ENCODE peak calls at places on chromosomes 5 and 9, in eight cellular contexts. O is H9, Z is islet precursor cell, J is T-cell, D is GM10248, E is HT-29, R is NCI-H1105 treated with DMSO at 0.1 percent for 48 hours, P is retina. A is an unnamed sample.

GRCh38 chr5:97181856-97182545 is 1.0 kb downstream of the RIOK2 start:
- DNase-seq in O (no peak), Z (no peak), J (no peak), D (no peak), E (peak), R (no peak), P (no peak), A (no peak)

GRCh38 chr5:138303365-138303764 is 28.2 kb downstream of the CDC25C start:
- DNase-seq in O (no peak), Z (peak), J (no peak), D (no peak), E (no peak), R (no peak), P (no peak), A (no peak)

GRCh38 chr5:43482490-43483064 is 1.1 kb downstream of the TMEM267 start:
- DNase-seq in O (no peak), Z (no peak), J (no peak), D (peak), E (peak), R (no peak), P (no peak), A (no peak)

GRCh38 chr5:7828269-7828668 is 22.7 kb downstream of the CFAP90 start:
- DNase-seq in O (no peak), Z (no peak), J (no peak), D (no peak), E (no peak), R (peak), P (no peak), A (no peak)

GRCh38 chr9:122144836-122145235 is 14.7 kb downstream of the NDUFA8 start:
- DNase-seq in O (no peak), Z (no peak), J (no peak), D (no peak), E (peak), R (no peak), P (no peak), A (no peak)

GRCh38 chr5:16666861-16667481 is 50.2 kb upstream of the RETREG1 start:
- DNase-seq in O (no peak), Z (no peak), J (peak), D (no peak), E (peak), R (peak), P (peak), A (no peak)

GRCh38 chr9:124541824-124542223 is 34.6 kb upstream of the NR5A1 start:
- DNase-seq in O (no peak), Z (no peak), J (no peak), D (no peak), E (no peak), R (no peak), P (no peak), A (no peak)

GRCh38 chr5:17189381-17190036 is 27.9 kb upstream of the BASP1 start:
- DNase-seq in O (peak), Z (peak), J (peak), D (peak), E (peak), R (peak), P (peak), A (peak)

GRCh38 chr9:122827759-122828090 is 663 bp downstream of the PDCL start:
- DNase-seq in O (no peak), Z (no peak), J (no peak), D (no peak), E (peak), R (no peak), P (no peak), A (no peak)

GRCh38 chr9:120432600-120432999 is 147.4 kb downstream of the CDK5RAP2 start:
- DNase-seq in O (no peak), Z (no peak), J (no peak), D (no peak), E (no peak), R (no peak), P (no peak), A (no peak)

GRCh38 chr9:38195737-38196161 is 126.7 kb upstream of the SHB start:
- DNase-seq in O (no peak), Z (no peak), J (no peak), D (no peak), E (no peak), R (no peak), P (no peak), A (no peak)

GRCh38 chr5:134554319-134555222 is 29.1 kb downstream of the JADE2 start:
- DNase-seq in O (no peak), Z (peak), J (no peak), D (peak), E (peak), R (no peak), P (peak), A (peak)

GRCh38 chr5:172403191-172403794 is 51.0 kb downstream of the SH3PXD2B start:
- DNase-seq in O (no peak), Z (no peak), J (no peak), D (no peak), E (no peak), R (no peak), P (peak), A (no peak)

GRCh38 chr9:757246-757881 is 84.1 kb upstream of the DMRT1 start:
- DNase-seq in O (peak), Z (peak), J (no peak), D (peak), E (peak), R (peak), P (peak), A (no peak)

GRCh38 chr5:42858031-42858643 is 46.4 kb upstream of the SELENOP start:
- DNase-seq in O (no peak), Z (no peak), J (no peak), D (no peak), E (no peak), R (no peak), P (no peak), A (no peak)

GRCh38 chr5:107875834-107876233 is 205.1 kb upstream of the EFNA5 start:
- DNase-seq in O (no peak), Z (peak), J (no peak), D (no peak), E (no peak), R (no peak), P (peak), A (no peak)